ENCODE peak calls at places on chromosome 10, in six cellular contexts. Z is DMS 273 treated with DMSO at 0.1 percent for 48 hours; O is naive thymus-derived CD4-positive, alpha-beta T cell; S is amygdala; H is endothelial cell of umbilical vein; F is cardiac muscle cell. D is an unnamed sample.

GRCh38 chr10:58023341-58024073 is 244.2 kb downstream of the IPMK start:
- DNase-seq in Z (no peak), O (no peak), S (no peak), H (peak), F (peak), D (no peak)

GRCh38 chr10:42488416-42488815 is 150.0 kb downstream of the ZNF33B start:
- DNase-seq in Z (no peak), O (no peak), S (no peak), H (peak), F (peak), D (no peak)

GRCh38 chr10:15384154-15384553 is 13.1 kb upstream of the FAM171A1 start:
- DNase-seq in Z (no peak), O (no peak), S (no peak), H (no peak), F (no peak), D (no peak)

GRCh38 chr10:129658673-129659072 is 191.6 kb downstream of the MGMT start:
- DNase-seq in Z (no peak), O (no peak), S (no peak), H (no peak), F (peak), D (no peak)

GRCh38 chr10:84308481-84309304 is 19.7 kb upstream of the CCSER2 start:
- DNase-seq in Z (no peak), O (peak), S (peak), H (peak), F (peak), D (no peak)

GRCh38 chr10:132101529-132101928 is 35.8 kb downstream of the JAKMIP3 start:
- DNase-seq in Z (no peak), O (no peak), S (no peak), H (no peak), F (no peak), D (peak)

GRCh38 chr10:129773359-129773990 is 190.6 kb downstream of the EBF3 start:
- DNase-seq in Z (no peak), O (no peak), S (no peak), H (no peak), F (no peak), D (peak)

GRCh38 chr10:119933179-119933578 is 40.6 kb downstream of the SEC23IP start:
- DNase-seq in Z (no peak), O (no peak), S (no peak), H (peak), F (peak), D (no peak)

GRCh38 chr10:61780732-61781131 is 118.0 kb downstream of the CABCOCO1 start:
- DNase-seq in Z (no peak), O (no peak), S (no peak), H (no peak), F (no peak), D (no peak)

GRCh38 chr10:375885-376505 is 240.7 kb downstream of the ZMYND11 start:
- DNase-seq in Z (no peak), O (no peak), S (no peak), H (no peak), F (no peak), D (no peak)